ENCODE peak calls at places on chromosomes 13 and 19, in four cellular contexts. F is SK-N-SH, A is HepG2, C is K562. R is an unnamed sample.

GRCh38 chr19:992670-993055 is 7.6 kb upstream of the GRIN3B start:
- DNase-seq in F (no peak), A (no peak), C (no peak), R (no peak)

GRCh38 chr19:5398693-5399057 is 56.5 kb upstream of the ZNRF4 start:
- DNase-seq in F (no peak), A (no peak), C (no peak), R (no peak)

GRCh38 chr13:96090240-96091101 is 564 bp downstream of the HS6ST3 start:
- DNase-seq in F (peak), A (no peak), C (no peak), R (no peak)

GRCh38 chr19:5907216-5907615 is 2.5 kb downstream of the VMAC start:
- DNase-seq in F (no peak), A (no peak), C (no peak), R (no peak)

GRCh38 chr19:13053761-13054604 is 48.7 kb downstream of the LYL1 start:
- DNase-seq in F (peak), A (peak), C (no peak), R (peak)

GRCh38 chr13:48318714-48319457 is 15.3 kb downstream of the RB1 start:
- DNase-seq in F (no peak), A (no peak), C (no peak), R (no peak)

GRCh38 chr13:43800828-43801227 is 14.1 kb upstream of the ENOX1 start:
- DNase-seq in F (no peak), A (no peak), C (no peak), R (no peak)

GRCh38 chr19:6587998-6588507 is 2.9 kb downstream of the CD70 start:
- DNase-seq in F (no peak), A (no peak), C (peak), R (no peak)

GRCh38 chr13:80840313-80840976 is 499.5 kb upstream of the SPRY2 start:
- DNase-seq in F (no peak), A (no peak), C (no peak), R (no peak)

GRCh38 chr19:29517412-29517811 is 8.4 kb upstream of the VSTM2B start:
- DNase-seq in F (no peak), A (no peak), C (no peak), R (no peak)

GRCh38 chr19:5293607-5294089 is 47.0 kb downstream of the PTPRS start:
- DNase-seq in F (peak), A (no peak), C (no peak), R (no peak)

GRCh38 chr19:19661675-19662251 is 1.7 kb downstream of the ATP13A1 start:
- DNase-seq in F (peak), A (peak), C (peak), R (no peak)

GRCh38 chr19:54096642-54097106 is 3.9 kb downstream of the OSCAR start:
- DNase-seq in F (no peak), A (no peak), C (peak), R (peak)

GRCh38 chr19:49114630-49115363 is 627 bp downstream of the LIN7B start:
- DNase-seq in F (peak), A (peak), C (peak), R (no peak)

GRCh38 chr19:8404391-8405151 is 8.5 kb upstream of the MARCHF2 start:
- DNase-seq in F (peak), A (no peak), C (no peak), R (no peak)

GRCh38 chr19:1905863-1906375 is 720 bp downstream of the ADAT3 start:
- DNase-seq in F (no peak), A (no peak), C (no peak), R (no peak)

GRCh38 chr19:47005873-47006272 is 13.8 kb upstream of the NPAS1 start:
- DNase-seq in F (peak), A (peak), C (no peak), R (peak)

GRCh38 chr13:79402679-79403078 is 3.4 kb downstream of the RBM26 start:
- DNase-seq in F (no peak), A (no peak), C (no peak), R (no peak)

GRCh38 chr13:68199271-68199670 is 969.1 kb upstream of the PCDH9 start:
- DNase-seq in F (no peak), A (no peak), C (no peak), R (no peak)

GRCh38 chr13:43805071-43805468 is 18.3 kb upstream of the ENOX1 start:
- DNase-seq in F (peak), A (peak), C (no peak), R (peak)

GRCh38 chr13:39712626-39713025 is 57.2 kb downstream of the COG6 start:
- DNase-seq in F (no peak), A (no peak), C (no peak), R (no peak)

GRCh38 chr19:34555447-34555846 is 73.9 kb downstream of the WTIP start:
- DNase-seq in F (no peak), A (peak), C (peak), R (peak)

GRCh38 chr13:52862358-52863206 is 14.1 kb upstream of the PCDH8 start:
- DNase-seq in F (peak), A (peak), C (peak), R (peak)
- TF ChIP-seq CTCF in F (peak), A (peak), C (peak), R (peak)

DNA sequence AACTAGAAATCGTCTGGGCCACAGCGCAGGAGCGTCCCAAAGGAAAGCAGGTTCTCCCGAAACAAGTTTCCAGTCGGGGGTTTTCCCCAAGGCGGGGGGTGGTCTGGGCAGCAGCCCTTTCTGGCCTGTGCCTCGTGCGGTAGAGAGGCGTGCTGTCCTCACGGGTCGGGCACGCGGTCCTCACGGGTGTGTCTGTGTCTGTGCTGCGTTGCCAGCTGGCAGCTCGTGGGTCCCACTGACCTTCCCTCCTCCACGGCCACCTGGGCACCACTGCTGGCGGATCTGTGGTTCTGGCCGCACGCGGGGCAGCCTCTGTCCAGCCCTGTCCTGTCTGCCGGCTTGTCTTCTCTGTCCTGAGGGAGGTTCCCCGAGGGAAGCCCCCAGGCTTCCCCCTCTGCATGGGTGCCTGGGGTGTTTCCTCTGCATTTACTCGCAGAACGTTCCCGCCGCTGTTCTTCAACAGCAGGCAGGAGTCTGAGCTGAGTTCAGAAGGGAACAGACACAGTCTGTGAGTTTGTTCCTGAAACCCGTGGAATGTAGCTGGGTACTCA is 98.2 kb upstream of the MCF2L start:
- DNase-seq in F (no peak), A (no peak), C (no peak), R (no peak)
- TF ChIP-seq ELF1 in F (no peak), A (no peak), C (no peak), R (no peak)

DNA sequence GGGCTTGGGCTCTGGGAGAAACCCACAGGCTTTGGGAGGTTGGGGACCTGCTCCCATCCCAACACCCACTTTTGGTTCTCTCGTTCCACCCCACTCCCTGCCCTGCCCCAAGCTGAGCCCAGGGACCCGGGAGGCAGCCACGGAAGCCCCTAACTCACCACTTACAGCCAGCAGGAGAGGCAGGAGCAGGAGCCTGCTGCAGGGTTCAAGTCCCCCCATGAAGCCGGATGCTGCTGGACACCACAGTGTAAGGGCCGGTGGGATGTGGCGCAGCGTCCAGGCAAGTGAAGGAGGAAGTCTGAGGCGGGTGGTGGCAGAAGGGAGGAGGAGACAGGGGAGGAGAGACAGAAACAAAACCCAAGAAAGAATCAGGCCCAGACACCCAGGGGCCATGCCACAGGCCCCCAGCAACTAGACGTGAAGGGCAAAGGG is at the start of gene TYROBP:
- DNase-seq in F (no peak), A (no peak), C (no peak), R (no peak)
- H3K9ac ChIP-seq in F (no peak), A (no peak), C (peak), R (no peak)

GRCh38 chr13:66200555-66200954 is 1029.6 kb downstream of the PCDH9 start:
- DNase-seq in F (no peak), A (no peak), C (no peak), R (no peak)
- TF ChIP-seq CTCF in F (no peak), A (no peak), C (no peak), R (no peak)

GRCh38 chr19:42242071-42242511 is 311 bp downstream of the GSK3A start:
- DNase-seq in F (peak), A (no peak), C (peak), R (no peak)
- TF ChIP-seq ELF1 in F (no peak), A (no peak), C (no peak), R (no peak)

DNA sequence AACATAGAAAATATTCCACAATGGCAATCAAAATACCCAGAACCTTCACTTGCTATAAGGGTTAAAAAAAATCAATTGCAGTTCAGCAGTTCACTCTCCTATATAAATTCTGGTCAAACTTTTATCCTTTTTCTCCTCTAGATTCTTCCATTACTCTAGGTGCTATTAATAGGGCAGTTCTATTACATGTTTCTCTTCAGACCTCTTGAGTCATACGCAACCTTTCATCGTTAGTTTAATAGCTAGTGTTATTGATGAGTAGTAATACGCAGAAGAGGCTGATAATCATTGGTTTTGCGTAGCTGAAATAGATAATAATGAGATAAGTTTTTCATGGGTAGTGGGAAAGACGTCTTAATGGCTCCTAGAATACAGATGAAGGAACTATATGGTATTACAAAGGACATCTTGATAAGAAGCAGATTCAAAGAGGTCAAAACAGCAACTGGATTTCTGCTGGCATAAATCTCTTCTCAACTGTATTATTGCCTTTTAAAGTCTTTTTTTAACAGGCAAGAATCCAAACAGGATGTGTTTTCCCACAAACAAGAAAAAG is 118.3 kb upstream of the STARD13 start:
- DNase-seq in F (no peak), A (no peak), C (no peak), R (no peak)
- H3K9ac ChIP-seq in F (no peak), A (no peak), C (no peak), R (no peak)

DNA sequence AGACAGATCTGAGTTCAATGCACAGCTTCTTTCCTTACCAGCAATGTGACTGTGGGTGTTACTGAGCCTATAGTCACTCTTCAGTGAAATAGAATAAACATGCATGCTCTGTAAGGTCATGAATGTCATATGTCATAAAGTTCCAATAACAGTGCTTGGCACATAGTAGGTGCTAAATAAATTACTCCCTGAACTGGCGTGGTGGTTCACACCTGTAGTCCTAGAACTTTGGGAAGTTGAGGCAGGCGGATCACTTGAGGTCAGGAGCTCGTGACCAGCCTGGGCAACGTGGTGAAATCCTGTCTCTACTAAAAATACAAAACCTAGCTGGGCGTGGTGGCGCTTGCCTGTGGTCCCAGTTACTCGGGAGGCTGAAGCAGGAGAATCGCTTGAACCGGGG is 13.2 kb downstream of the WBP4 start:
- DNase-seq in F (no peak), A (no peak), C (no peak), R (no peak)
- TF ChIP-seq CTCF in F (no peak), A (no peak), C (no peak), R (no peak)

R was measured in HCT116.